ENCODE peak calls at places on chromosomes 16 and 17, in six cellular contexts. W, V, D, U, B and X are unnamed samples.

GRCh38 chr17:27233059-27233458 is 60.9 kb upstream of the WSB1 start:
- DNase-seq in W (no peak), D (peak; percentile 31), V (no peak), B (no peak), U (no peak), X (no peak)

GRCh38 chr17:20925091-20925490 is 117.7 kb downstream of the USP22 start:
- DNase-seq in D (no peak), U (no peak), V (no peak), B (no peak), W (no peak), X (no peak)

GRCh38 chr16:17921357-17921978 is 415.1 kb downstream of the NPIPA8 start:
- DNase-seq in D (peak; percentile 70), W (peak; percentile 48), B (no peak), U (peak; percentile 34), V (peak; percentile 64), X (peak; percentile 12)

GRCh38 chr17:81173761-81174160 is 7.7 kb upstream of the AATK start:
- DNase-seq in B (no peak), U (no peak), W (no peak), D (no peak), V (no peak), X (no peak)

GRCh38 chr16:27890866-27891265 is 172.6 kb downstream of the GSG1L start:
- DNase-seq in B (no peak), U (no peak), D (no peak), V (no peak), W (no peak), X (no peak)

GRCh38 chr17:47280072-47280811 is 26.6 kb downstream of the ITGB3 start:
- DNase-seq in V (no peak), W (no peak), B (no peak), D (no peak), U (no peak), X (no peak)

GRCh38 chr17:29956225-29956624 is 14.8 kb downstream of the EFCAB5 start:
- DNase-seq in V (no peak), B (no peak), W (no peak), U (no peak), D (no peak), X (no peak)

GRCh38 chr16:71762186-71762585 is 37.7 kb upstream of the PHLPP2 start:
- DNase-seq in B (no peak), D (no peak), V (no peak), U (no peak), W (no peak), X (no peak)

GRCh38 chr16:1809281-1809801 is 15.8 kb upstream of the IGFALS start:
- DNase-seq in V (no peak), W (no peak), U (no peak), D (peak; percentile 71), B (no peak), X (no peak)

GRCh38 chr16:1810536-1810935 is 16.1 kb downstream of the HAGH start:
- DNase-seq in W (no peak), U (no peak), D (no peak), B (no peak), V (no peak), X (no peak)

GRCh38 chr16:1807626-1808025 is 14.1 kb upstream of the IGFALS start:
- DNase-seq in W (no peak), U (no peak), B (no peak), V (no peak), D (no peak), X (no peak)

GRCh38 chr16:1810106-1810505 is 16.5 kb downstream of the HAGH start:
- DNase-seq in W (no peak), V (no peak), U (no peak), D (no peak), B (no peak), X (no peak)

DNA sequence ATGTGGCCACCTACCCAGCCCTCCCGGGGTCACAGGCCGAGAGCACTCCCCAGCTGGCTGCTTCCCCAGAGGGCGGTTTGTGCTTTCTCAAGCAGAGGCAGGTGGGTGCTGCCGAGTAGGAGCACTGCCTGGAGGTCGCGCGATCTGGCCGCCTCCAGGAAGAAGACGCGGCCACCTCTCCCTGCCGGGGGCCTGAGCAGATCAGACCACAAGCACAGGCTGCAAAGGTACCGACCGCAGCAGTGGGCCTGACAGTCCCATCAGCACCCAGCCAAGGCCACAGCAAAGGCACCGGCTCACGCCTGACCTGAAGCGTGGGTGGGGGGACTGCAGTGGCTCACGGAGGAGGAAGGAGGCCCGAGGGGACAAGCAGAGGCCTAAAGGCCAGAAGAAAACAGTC is 15.2 kb upstream of the IGFALS start:
- DNase-seq in D (no peak), V (no peak), B (no peak), U (no peak), W (no peak), X (no peak)
- TF ChIP-seq SIN3A in D (no peak), V (no peak), B (no peak), U (no peak), W (no peak), X (no peak)

GRCh38 chr17:77540975-77541374 is 400.2 kb downstream of the SEC14L1 start:
- DNase-seq in B (no peak), V (no peak), W (no peak), U (no peak), D (no peak), X (no peak)

GRCh38 chr17:77544347-77544746 is 403.6 kb downstream of the SEC14L1 start:
- DNase-seq in V (no peak), W (no peak), D (no peak), B (no peak), U (no peak), X (no peak)

GRCh38 chr17:77541995-77542394 is 401.2 kb downstream of the SEC14L1 start:
- DNase-seq in W (no peak), U (no peak), D (peak; percentile 62), B (no peak), V (no peak), X (no peak)

GRCh38 chr17:77543779-77544178 is 403.0 kb downstream of the SEC14L1 start:
- DNase-seq in V (no peak), B (no peak), W (no peak), U (no peak), D (no peak), X (no peak)

DNA sequence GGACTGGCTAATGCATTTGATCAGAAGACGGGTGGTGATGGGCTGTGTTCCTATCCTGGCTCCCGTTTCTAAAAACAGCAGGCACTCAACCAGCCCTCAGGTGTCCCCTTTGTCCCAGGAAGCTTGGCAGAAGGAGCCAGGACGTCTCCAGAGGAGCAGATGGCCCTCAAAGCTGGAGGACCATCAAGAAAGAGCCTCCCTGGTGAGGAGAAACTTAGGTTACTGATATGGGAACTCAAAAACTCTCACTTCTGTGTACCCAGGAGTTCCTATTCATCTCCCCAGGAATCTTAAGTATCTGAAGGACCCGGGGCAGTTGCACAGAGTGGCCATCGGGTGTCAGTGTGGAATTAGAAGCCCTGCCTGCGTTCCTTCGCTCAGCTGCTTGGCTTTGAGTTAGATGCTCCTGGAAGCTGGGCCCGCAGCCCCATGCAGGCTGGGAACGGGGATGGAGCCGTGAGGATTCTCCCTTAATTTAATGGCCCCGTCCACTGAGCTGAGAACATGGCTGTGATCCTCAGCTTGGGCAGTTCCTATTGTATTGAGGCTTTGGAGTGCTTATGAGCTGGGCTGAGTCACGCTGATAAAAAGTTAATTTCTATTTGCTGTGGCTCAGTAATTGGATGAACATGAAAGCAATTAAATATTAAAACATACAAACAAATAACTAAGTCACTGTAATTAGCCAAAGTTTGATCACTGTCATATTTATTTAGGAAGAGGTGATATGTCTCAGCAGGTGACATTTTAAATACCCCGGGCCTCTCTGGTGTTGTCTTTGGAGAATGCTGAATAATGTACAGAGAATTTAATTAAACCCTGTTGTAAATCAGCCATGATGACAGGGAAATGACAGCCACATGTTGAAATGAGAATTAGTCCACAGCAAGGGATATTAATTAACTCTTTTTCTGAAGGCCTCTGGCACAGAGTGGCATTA is 402.1 kb downstream of the SEC14L1 start:
- DNase-seq in B (peak; percentile 5), W (peak; percentile 79), U (peak; percentile 63), V (peak; percentile 60), D (peak; percentile 58), X (peak; percentile 48)
- TF ChIP-seq POLR2AphosphoS5 in B (no peak), W (no peak), U (no peak), V (no peak), D (no peak), X (no peak)

DNA sequence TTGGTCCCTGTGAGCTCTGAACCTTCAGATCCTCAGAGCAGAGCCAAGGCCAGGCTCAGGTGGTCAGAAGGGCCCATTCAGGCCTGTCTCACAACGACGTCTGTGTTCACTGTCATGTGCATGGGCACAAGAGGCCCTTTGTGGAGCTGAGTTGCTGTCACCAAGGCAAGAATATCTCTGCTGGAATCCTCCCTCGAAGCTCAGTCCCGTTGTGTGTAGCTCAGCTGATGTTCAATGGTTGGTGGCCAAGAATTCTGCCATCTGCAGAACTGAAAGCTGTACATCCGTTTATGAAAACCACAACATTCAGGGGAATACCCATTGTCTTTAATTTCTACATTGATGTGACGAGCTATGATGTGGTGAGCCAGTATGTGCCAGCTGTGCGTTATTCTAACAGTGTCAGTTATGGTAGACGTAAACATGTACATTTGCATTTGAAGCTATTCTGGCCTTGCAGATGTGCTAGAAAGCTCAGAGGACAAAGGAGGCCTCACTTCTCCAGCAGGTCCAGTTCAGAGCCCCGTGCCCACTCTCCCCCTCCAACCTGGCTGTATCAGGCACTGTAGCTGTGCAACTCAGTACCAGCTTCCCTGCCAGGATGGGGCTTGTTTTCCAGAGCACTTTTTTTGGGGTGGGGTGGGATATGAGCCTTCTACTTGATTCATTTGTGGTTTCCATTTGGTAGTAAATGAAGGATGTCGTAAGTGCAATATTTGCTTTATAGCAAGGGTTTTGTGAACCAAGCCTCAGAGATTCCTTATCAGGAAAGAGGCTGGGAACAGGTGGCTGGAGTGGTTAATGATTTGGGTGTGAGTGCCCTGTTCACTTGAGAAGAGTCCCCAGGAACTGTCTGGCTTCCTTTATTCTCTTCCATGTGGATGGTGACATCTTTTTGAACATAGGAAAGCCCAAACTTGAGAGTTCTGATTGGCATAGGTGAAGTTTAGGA is 56.1 kb downstream of the B9D1 start:
- DNase-seq in B (peak; percentile 94), D (peak; percentile 15), W (no peak), V (peak; percentile 67), U (no peak), X (no peak)
- TF ChIP-seq SIN3A in B (no peak), D (no peak), W (no peak), V (no peak), U (no peak), X (no peak)

GRCh38 chr17:64084940-64085649 is 44.8 kb downstream of the ERN1 start:
- DNase-seq in W (no peak), U (no peak), B (no peak), V (no peak), D (no peak), X (no peak)

GRCh38 chr17:64085650-64086005 is 44.3 kb downstream of the ERN1 start:
- DNase-seq in B (no peak), V (no peak), W (no peak), U (no peak), D (peak; percentile 44), X (no peak)

GRCh38 chr17:64083093-64083492 is 46.9 kb downstream of the ERN1 start:
- DNase-seq in W (no peak), B (no peak), U (no peak), D (no peak), V (no peak), X (no peak)

GRCh38 chr17:64083571-64084085 is 46.3 kb downstream of the ERN1 start:
- DNase-seq in W (no peak), V (no peak), U (no peak), D (no peak), B (no peak), X (no peak)

DNA sequence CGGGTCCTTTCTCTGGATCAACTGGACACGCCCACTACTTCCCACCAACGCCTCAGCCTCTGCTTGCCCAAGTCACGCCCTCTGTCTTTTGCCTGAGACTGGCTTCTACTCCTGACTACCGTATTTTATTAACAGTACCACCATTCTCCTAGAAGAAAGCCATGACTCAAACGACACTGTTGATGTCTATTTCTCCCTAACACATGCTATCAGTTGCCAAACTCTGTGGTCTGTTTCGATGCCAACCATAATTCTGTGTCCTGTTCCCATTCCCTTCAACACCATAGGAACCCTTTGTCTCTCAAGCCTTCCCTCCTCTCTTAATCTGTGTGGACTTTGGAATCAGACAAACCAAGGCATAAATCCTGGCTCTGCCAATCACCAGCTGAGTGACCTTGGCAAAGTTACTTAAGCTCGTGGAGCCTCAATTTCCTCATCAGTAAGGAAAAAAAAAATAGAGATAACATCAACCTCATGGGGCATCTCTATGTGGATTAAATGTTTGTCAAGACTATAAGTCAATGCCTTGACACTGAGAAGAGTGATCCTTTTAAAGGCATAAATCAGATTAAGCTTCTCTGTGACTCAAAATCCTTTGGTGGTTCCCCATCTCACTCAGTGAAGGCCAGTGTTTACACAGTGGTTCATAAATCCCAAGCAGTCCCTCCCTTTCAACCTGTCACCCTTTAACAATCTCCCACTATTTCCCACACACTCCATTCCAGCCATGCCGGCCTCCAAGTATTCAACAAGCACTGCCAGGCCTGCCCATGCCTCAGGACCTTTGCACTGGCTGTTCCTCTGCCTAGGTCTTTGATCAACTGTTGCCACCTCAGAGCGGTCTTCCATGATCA is 45.6 kb downstream of the ERN1 start:
- DNase-seq in B (no peak), V (peak; percentile 89), U (no peak), D (peak; percentile 61), W (no peak), X (no peak)
- TF ChIP-seq POLR2AphosphoS5 in B (no peak), V (no peak), U (no peak), D (no peak), W (no peak), X (no peak)